ENCODE peak calls at places on chromosome 12, in ten cellular contexts. C is effector memory CD4-positive, alpha-beta T cell; Z is brain microvascular endothelial cell; S is keratinocyte; T is AG04450; N is A549; X is Peyer's patch; U is HCT116; A is GM12878; I is H9. L is an unnamed sample.

GRCh38 chr12:57454566-57455373 is at the start of gene INHBE:
- DNase-seq in A (no peak), N (no peak), U (no peak), X (no peak), C (no peak), Z (no peak), S (no peak), T (peak; percentile 94), I (peak; percentile 97), L (no peak)

GRCh38 chr12:30953257-30953656 is 26.7 kb downstream of the TSPAN11 start:
- DNase-seq in A (no peak), T (no peak), Z (no peak), N (no peak), X (no peak), C (no peak), U (no peak), S (no peak), I (no peak), L (peak; percentile 24)

GRCh38 chr12:100920493-100920892 is 125.9 kb downstream of the ANO4 start:
- DNase-seq in S (no peak), Z (no peak), U (no peak), N (no peak), C (no peak), A (no peak), T (no peak), X (no peak), I (no peak), L (no peak)

GRCh38 chr12:62435337-62436163 is 31.1 kb upstream of the MON2 start:
- DNase-seq in X (peak; percentile 22), I (peak; percentile 88), Z (peak; percentile 62), S (no peak), A (no peak), U (no peak), C (no peak), N (peak; percentile 77), T (peak; percentile 49), L (no peak)

GRCh38 chr12:53976172-53976822 is 1.5 kb upstream of the HOTAIR start:
- DNase-seq in Z (no peak), I (no peak), C (no peak), S (no peak), T (no peak), N (no peak), U (no peak), X (no peak), A (no peak), L (no peak)

GRCh38 chr12:91098942-91099341 is 12.4 kb downstream of the LUM start:
- DNase-seq in C (no peak), A (no peak), S (no peak), T (peak; percentile 78), Z (peak; percentile 91), X (no peak), I (no peak), U (peak; percentile 24), N (no peak), L (peak; percentile 29)

GRCh38 chr12:57672801-57673200 is 21.1 kb upstream of the OS9 start:
- DNase-seq in C (no peak), X (no peak), S (no peak), U (no peak), Z (no peak), T (no peak), I (no peak), A (no peak), N (no peak), L (no peak)

GRCh38 chr12:101018540-101018939 is 191.5 kb downstream of the SLC5A8 start:
- DNase-seq in S (peak; percentile 76), A (no peak), I (no peak), X (no peak), Z (peak; percentile 62), C (no peak), T (peak; percentile 60), N (peak; percentile 5), U (peak; percentile 59), L (peak; percentile 89)

GRCh38 chr12:57166971-57167371 is 19.6 kb upstream of the LRP1-AS start:
- DNase-seq in Z (peak; percentile 68), X (no peak), U (no peak), N (peak; percentile 90), I (no peak), T (no peak), A (no peak), C (no peak), S (peak; percentile 85), L (peak; percentile 85)

GRCh38 chr12:87596636-87597035 is 432.6 kb downstream of the C12orf50 start:
- DNase-seq in T (no peak), U (no peak), Z (no peak), S (no peak), I (no peak), X (no peak), A (no peak), C (no peak), N (no peak), L (no peak)

GRCh38 chr12:122018937-122019336 is 2.7 kb upstream of the BCL7A start:
- DNase-seq in Z (no peak), A (no peak), I (no peak), T (no peak), X (no peak), S (no peak), U (no peak), C (no peak), N (no peak), L (no peak)

GRCh38 chr12:116571089-116571488 is 11.9 kb downstream of the MAP1LC3B2 start:
- DNase-seq in C (no peak), T (no peak), N (no peak), X (no peak), I (no peak), U (no peak), A (no peak), S (no peak), Z (no peak), L (no peak)

GRCh38 chr12:43309845-43310405 is 242.1 kb downstream of the ADAMTS20 start:
- DNase-seq in U (no peak), Z (peak; percentile 81), S (no peak), A (no peak), T (peak; percentile 96), C (no peak), I (no peak), N (no peak), X (no peak), L (no peak)

GRCh38 chr12:53128780-53129747 is 25.8 kb downstream of the SOAT2 start:
- DNase-seq in N (no peak), I (no peak), S (no peak), C (no peak), T (no peak), Z (no peak), A (no peak), X (no peak), U (no peak), L (no peak)

GRCh38 chr12:2306012-2306411 is 253.2 kb downstream of the CACNA1C start:
- DNase-seq in X (no peak), Z (peak; percentile 23), N (no peak), T (no peak), U (no peak), A (no peak), C (no peak), I (peak; percentile 73), S (no peak), L (no peak)

GRCh38 chr12:104048162-104048561 is 1.8 kb downstream of the GLT8D2 start:
- DNase-seq in X (no peak), I (no peak), N (no peak), A (no peak), C (no peak), U (no peak), T (no peak), S (no peak), Z (no peak), L (no peak)

DNA sequence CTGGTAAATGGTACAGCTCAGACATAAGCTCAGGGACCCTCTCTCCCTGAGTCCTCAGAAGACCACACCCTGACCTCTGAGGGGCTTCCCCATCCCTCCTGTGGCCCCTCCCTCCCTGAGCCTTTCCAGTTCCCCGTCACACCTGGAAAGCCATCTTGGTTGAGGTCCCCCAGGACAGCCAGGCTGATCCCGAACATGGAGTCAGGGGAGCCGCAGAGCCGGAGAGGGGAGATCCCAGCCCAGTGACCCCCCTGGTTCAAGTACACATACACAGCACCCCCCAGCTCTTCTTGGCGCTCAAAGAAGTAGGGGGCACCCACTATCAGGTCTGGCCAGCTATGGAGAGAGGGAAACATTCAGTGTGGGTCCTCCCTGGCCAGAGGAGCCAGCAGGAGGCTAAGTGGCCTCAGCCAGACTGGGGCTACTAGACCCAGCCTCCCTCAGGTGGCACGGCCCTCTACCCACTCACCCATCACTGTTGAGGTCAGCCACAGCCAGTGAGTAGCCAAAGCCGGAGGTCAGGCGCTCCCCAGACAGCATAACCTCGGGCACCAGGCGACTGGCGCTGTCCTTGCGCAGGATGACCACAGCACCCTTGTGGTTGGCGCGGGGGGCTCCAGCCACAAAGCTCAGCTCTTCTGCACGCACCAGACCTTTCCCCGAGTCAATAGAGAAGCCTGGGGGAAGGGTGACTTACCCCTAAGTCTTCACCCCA is 9.3 kb downstream of the ITGA7 start:
- DNase-seq in U (no peak), C (no peak), A (no peak), I (no peak), S (no peak), N (no peak), X (no peak), T (no peak), Z (no peak), L (no peak)
- H3K27ac ChIP-seq in U (no peak overlapping the region), C (no peak overlapping the region), A (no peak overlapping the region), I (no peak overlapping the region), S (no peak overlapping the region), N (no peak overlapping the region), X (no peak overlapping the region), T (no peak overlapping the region), Z (no peak overlapping the region), L (no peak overlapping the region)

DNA sequence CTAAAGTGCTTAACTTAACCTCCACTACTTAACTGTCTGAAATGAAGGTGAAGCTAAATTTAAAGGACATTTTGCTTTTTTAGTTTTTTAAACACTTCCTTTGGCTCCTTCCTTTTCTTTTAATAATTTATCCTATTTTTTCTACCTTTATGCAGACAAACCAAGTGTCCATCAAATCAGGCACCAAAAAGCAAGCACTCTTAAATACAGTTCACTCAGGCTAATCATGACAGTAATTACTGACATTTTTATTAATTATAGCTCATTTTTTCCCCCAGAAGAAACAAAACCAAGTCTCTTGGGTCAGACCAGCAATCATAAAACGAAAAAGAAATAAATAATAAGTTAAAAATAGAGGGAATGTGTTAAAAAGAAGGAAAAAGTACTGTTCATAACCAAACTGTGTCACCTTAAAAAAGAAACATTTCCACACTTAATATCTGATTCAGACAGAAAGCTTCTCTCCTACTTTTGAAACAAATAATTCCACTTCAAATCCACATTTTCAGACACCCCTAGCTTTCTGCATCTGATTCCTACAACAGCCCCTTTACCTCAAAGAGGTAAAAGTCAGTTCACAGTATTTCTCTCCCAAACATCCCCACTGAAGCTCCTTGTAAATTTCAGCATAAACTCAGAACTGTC is 5.5 kb upstream of the CCND2 start:
- DNase-seq in I (no peak), N (no peak), Z (no peak), X (no peak), U (no peak), S (no peak), C (no peak), A (no peak), T (no peak), L (no peak)
- H3K27ac ChIP-seq in I (no peak overlapping the region), N (no peak overlapping the region), Z (no peak overlapping the region), X (no peak overlapping the region), U (no peak overlapping the region), S (no peak overlapping the region), C (peak overlapping the region; percentile 97), A (no peak overlapping the region), T (no peak overlapping the region), L (no peak overlapping the region)

GRCh38 chr12:12915654-12916053 is 24.3 kb downstream of the GPRC5A start:
- DNase-seq in I (peak; percentile 84), S (no peak), Z (no peak), U (no peak), A (no peak), T (no peak), C (no peak), N (no peak), X (no peak), L (no peak)
- H3K27ac ChIP-seq in I (no peak overlapping the region), S (no peak overlapping the region), Z (no peak overlapping the region), U (peak overlapping the region; percentile 13), A (no peak overlapping the region), T (no peak overlapping the region), C (no peak overlapping the region), N (peak overlapping the region; percentile 47), X (no peak overlapping the region), L (peak overlapping the region; percentile 18)

GRCh38 chr12:132178314-132178713 is 34.1 kb downstream of the NOC4L start:
- DNase-seq in A (no peak), C (no peak), T (no peak), N (no peak), I (no peak), S (no peak), X (no peak), Z (no peak), U (no peak), L (no peak)
- H3K27ac ChIP-seq in A (no peak overlapping the region), C (peak overlapping the region; percentile 57), T (no peak overlapping the region), N (peak overlapping the region; percentile 30), I (no peak overlapping the region), S (no peak overlapping the region), X (no peak overlapping the region), Z (no peak overlapping the region), U (no peak overlapping the region), L (no peak overlapping the region)

L was measured in epithelial cell of prostate.